ENCODE peak calls at places on chromosomes 3 and 15, in eight cellular contexts. C, H, J, R, D, P, Y and G are unnamed samples.

GRCh38 chr3:9301091-9301490 is 51.6 kb upstream of the SRGAP3 start:
- DNase-seq in C (no peak), H (no peak), J (no peak), R (no peak), D (no peak), P (no peak), Y (no peak), G (no peak)

GRCh38 chr3:175421897-175422296 is 562.8 kb downstream of the NAALADL2 start:
- DNase-seq in C (no peak), H (no peak), J (no peak), R (no peak), D (no peak), P (no peak), Y (no peak), G (no peak)

GRCh38 chr15:100383302-100384107 is 41.7 kb upstream of the ADAMTS17 start:
- DNase-seq in C (no peak), H (no peak), J (no peak), R (peak; percentile 76), D (no peak), P (no peak), Y (no peak), G (no peak)

GRCh38 chr3:4356225-4356540 is 53.0 kb downstream of the SETMAR start:
- DNase-seq in C (no peak), H (no peak), J (no peak), R (no peak), D (no peak), P (no peak), Y (no peak), G (no peak)

GRCh38 chr3:185153170-185153733 is 392 bp upstream of the C3orf70 start:
- DNase-seq in C (peak; percentile 17), H (no peak), J (no peak), R (no peak), D (no peak), P (peak; percentile 50), Y (peak; percentile 19), G (no peak)

GRCh38 chr3:88059380-88060160 is 515 bp downstream of the ZNF654 start:
- DNase-seq in C (no peak), H (no peak), J (no peak), R (peak; percentile 3), D (no peak), P (no peak), Y (no peak), G (peak; percentile 75)

GRCh38 chr3:60764870-60765269 is 486.4 kb downstream of the FHIT start:
- DNase-seq in C (no peak), H (no peak), J (no peak), R (no peak), D (no peak), P (no peak), Y (no peak), G (no peak)

GRCh38 chr3:53109822-53110771 is 20.1 kb downstream of the RFT1 start:
- DNase-seq in C (peak; percentile 19), H (peak; percentile 41), J (no peak), R (peak; percentile 51), D (no peak), P (no peak), Y (peak; percentile 56), G (no peak)

GRCh38 chr3:27115352-27115751 is 253.8 kb downstream of the NEK10 start:
- DNase-seq in C (no peak), H (no peak), J (no peak), R (no peak), D (no peak), P (no peak), Y (no peak), G (no peak)

GRCh38 chr3:23916152-23916885 is 471 bp downstream of the NKIRAS1 start:
- DNase-seq in C (no peak), H (no peak), J (no peak), R (no peak), D (peak; percentile 54), P (no peak), Y (no peak), G (no peak)

GRCh38 chr3:191338177-191338488 is 7.8 kb upstream of the UTS2B start:
- DNase-seq in C (no peak), H (no peak), J (no peak), R (no peak), D (no peak), P (no peak), Y (no peak), G (no peak)

GRCh38 chr3:53084310-53085001 is 38.6 kb upstream of the SFMBT1 start:
- DNase-seq in C (no peak), H (no peak), J (no peak), R (peak; percentile 49), D (peak; percentile 38), P (no peak), Y (no peak), G (peak; percentile 52)

GRCh38 chr3:15040844-15041243 is 24.3 kb downstream of the MRPS25 start:
- DNase-seq in C (no peak), H (no peak), J (no peak), R (no peak), D (no peak), P (no peak), Y (no peak), G (no peak)

GRCh38 chr3:194197396-194197960 is 61.5 kb downstream of the HES1 start:
- DNase-seq in C (no peak), H (no peak), J (no peak), R (no peak), D (no peak), P (no peak), Y (no peak), G (no peak)
- TF ChIP-seq CTCF in C (no peak), H (peak; percentile 4), J (no peak), R (no peak), D (no peak), P (no peak), Y (no peak), G (no peak)

DNA sequence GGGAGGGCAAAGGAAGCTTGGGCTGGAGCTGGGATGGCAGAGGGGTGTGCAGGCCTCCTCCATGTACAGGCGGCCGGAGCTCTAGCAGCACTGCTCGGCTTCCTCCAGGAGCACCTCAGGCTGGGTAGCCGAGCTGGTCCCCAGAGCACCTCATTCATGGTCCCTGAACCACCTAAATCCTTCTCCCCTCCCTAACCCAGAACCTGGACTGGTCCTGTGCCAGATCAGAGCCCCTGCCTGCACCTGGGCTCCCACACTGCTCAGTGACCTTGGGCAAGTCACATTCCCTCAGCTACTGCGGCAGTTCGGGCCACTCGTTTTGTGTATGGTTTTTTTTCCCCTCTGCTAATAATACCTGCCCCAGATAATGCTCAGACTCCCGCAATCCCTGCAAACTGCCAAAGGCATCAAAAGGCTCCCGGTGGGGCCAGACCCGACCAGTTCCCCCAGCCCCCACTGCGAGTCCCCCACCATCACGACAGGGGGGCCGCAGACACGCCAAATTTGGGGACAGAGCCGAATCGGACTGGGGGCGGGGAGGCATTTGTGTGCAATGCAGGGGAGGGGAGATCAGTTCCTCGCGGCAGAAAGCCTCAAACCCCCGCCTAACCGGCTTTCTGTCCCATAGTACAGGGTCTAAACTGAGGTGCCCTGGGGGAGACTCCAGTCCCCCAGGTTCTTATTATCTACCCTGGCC is 1.3 kb downstream of the SEMA7A start:
- DNase-seq in C (no peak), H (no peak), J (no peak), R (no peak), D (no peak), P (no peak), Y (no peak), G (no peak)
- H3K4me3 ChIP-seq in C (peak overlapping the region; percentile 47), H (peak overlapping the region; percentile 81), J (peak overlapping the region; percentile 58), R (no peak overlapping the region), D (peak overlapping the region; percentile 70), P (peak overlapping the region; percentile 72), Y (peak overlapping the region; percentile 90), G (peak overlapping the region; percentile 97)

DNA sequence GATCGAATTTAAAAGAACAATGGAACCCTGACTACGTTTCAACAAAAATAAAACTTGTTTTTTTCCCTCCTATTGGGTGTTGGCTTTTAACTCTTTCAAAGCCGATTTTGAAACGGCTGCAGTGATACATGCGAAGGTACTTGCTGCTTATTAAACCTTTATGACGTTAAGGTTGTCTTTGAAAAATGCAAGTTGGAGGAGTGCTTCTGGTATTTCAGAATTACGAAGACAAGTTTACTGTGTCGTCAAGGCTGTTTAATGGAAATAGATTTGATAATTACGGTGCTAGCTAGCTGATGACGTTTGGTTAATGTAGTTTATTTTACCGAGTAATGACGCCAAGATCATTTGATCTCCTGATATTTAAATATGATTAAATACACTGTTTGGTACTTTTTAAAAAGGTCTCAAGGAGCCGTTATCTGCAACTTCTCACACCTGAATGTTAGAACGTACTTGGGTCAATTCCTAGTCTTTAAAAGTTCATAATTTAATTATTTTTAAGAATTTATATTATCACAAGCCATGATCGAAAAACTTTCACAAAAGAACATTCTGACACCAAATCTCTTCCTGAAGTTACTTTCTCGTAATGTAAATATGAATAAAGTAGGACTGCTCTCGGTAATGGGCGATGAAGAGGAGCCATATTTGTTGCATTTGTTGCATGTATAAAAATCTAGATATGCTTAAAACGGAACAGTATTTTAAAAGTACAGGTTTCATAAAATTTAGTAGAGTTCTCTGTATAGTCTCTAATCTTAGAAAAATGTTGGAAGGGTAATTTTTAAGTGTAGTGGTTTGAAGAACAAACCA is 16.3 kb upstream of the CHD2 start:
- DNase-seq in C (peak; percentile 60), H (no peak), J (peak; percentile 46), R (no peak), D (no peak), P (no peak), Y (no peak), G (no peak)
- H3K27ac ChIP-seq in C (peak overlapping the region; percentile 74), H (peak overlapping the region; percentile 62), J (peak overlapping the region; percentile 98), R (peak overlapping the region; percentile 96), D (peak overlapping the region; percentile 100), P (peak overlapping the region; percentile 89), Y (peak overlapping the region; percentile 98), G (peak overlapping the region; percentile 100)

GRCh38 chr3:196990654-196991053 is 22.0 kb upstream of the PIGZ start:
- DNase-seq in C (no peak), H (no peak), J (no peak), R (no peak), D (no peak), P (no peak), Y (no peak), G (no peak)

GRCh38 chr3:196989721-196990262 is 21.2 kb upstream of the PIGZ start:
- DNase-seq in C (no peak), H (no peak), J (no peak), R (no peak), D (no peak), P (no peak), Y (no peak), G (no peak)

GRCh38 chr3:196987022-196987421 is 18.4 kb upstream of the PIGZ start:
- DNase-seq in C (no peak), H (no peak), J (no peak), R (no peak), D (no peak), P (no peak), Y (no peak), G (no peak)

GRCh38 chr3:196985954-196986885 is 17.6 kb upstream of the PIGZ start:
- DNase-seq in C (no peak), H (no peak), J (no peak), R (no peak), D (no peak), P (no peak), Y (no peak), G (no peak)

DNA sequence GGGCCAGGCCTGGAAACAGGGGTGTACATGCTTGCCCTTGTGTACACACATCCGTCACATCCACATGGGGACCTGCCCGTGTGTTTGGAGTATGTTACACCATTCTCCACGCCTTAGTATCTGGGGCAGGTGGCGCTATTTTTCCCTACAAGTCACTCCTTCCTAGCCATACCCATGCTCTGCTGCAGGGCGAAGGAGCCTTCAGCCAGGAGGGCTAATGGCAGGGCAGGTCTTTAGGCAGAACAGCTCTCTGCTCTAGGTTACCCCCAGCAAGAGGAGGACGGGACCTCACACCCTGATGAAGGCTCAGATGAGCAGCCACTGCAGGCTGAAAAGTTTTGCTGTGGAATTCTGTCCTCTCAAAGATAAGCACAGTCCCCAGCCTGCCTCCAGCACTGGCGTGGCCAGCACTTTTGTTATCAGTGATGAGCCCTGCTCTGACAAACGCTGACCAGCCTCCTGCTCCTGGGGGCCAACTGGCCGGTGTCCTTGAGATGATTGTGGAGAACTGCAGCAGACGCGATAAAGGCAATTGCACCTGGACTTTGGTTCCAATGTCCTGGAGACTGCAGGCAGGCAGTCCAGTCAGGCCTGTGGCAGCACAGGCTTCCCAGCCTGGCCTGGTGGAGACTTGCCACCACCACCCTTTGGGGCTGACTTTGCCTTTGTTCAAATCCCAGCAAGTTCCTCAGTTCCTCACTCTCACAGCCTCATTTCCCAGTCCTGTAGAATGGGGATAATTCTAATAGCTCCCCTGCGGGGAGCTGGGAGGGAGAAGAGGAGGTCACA is 19.8 kb upstream of the PIGZ start:
- DNase-seq in C (no peak), H (no peak), J (no peak), R (peak; percentile 44), D (no peak), P (no peak), Y (no peak), G (no peak)
- TF ChIP-seq CTCF in C (peak; percentile 6), H (peak; percentile 5), J (no peak), R (no peak), D (no peak), P (peak; percentile 10), Y (no peak), G (no peak)